ENCODE peak calls at places on chromosome 1, in ten cellular contexts. M is heart left ventricle, I is body of pancreas, A is cardiac muscle cell, K is thoracic aorta, B is colonic mucosa, V is H9, Q is heart right ventricle, L is ovary, C is A549. P is an unnamed sample.

GRCh38 chr1:20640183-20640597 is 6.9 kb downstream of the PINK1 start:
- DNase-seq in M (peak; percentile 36), I (peak; percentile 54), A (peak; percentile 69), K (no peak), B (peak; percentile 59), V (peak; percentile 54), Q (no peak), L (no peak), C (peak; percentile 45), P (peak; percentile 51)

GRCh38 chr1:112256413-112256812 is 139.6 kb upstream of the CTTNBP2NL start:
- DNase-seq in M (no peak), I (no peak), A (no peak), K (no peak), B (no peak), V (no peak), Q (no peak), L (no peak), C (no peak), P (no peak)

GRCh38 chr1:22208973-22209378 is 66.1 kb upstream of the WNT4 start:
- DNase-seq in M (no peak), I (no peak), A (no peak), K (no peak), B (no peak), V (peak; percentile 30), Q (no peak), L (no peak), C (no peak), P (no peak)

GRCh38 chr1:51086496-51087271 is 15.3 kb upstream of the C1orf185 start:
- DNase-seq in M (no peak), I (no peak), A (no peak), K (no peak), B (no peak), V (peak; percentile 40), Q (no peak), L (no peak), C (no peak), P (no peak)

GRCh38 chr1:6101826-6102225 is 56.1 kb downstream of the KCNAB2 start:
- DNase-seq in M (no peak), I (no peak), A (no peak), K (no peak), B (no peak), V (no peak), Q (no peak), L (no peak), C (no peak), P (no peak)

GRCh38 chr1:1894354-1895049 is 3.6 kb upstream of the GNB1 start:
- DNase-seq in M (no peak), I (peak; percentile 30), A (no peak), K (no peak), B (peak; percentile 92), V (no peak), Q (peak; percentile 62), L (peak; percentile 73), C (no peak), P (no peak)

GRCh38 chr1:23559985-23560755 is 869 bp upstream of the ID3 start:
- DNase-seq in M (no peak), I (no peak), A (peak; percentile 48), K (no peak), B (no peak), V (peak; percentile 41), Q (no peak), L (no peak), C (no peak), P (no peak)

GRCh38 chr1:5901841-5902240 is 90.4 kb downstream of the NPHP4 start:
- DNase-seq in M (no peak), I (no peak), A (no peak), K (no peak), B (no peak), V (no peak), Q (no peak), L (no peak), C (no peak), P (no peak)

GRCh38 chr1:46411601-46412341 is 17.7 kb downstream of the FAAH start:
- DNase-seq in M (no peak), I (no peak), A (no peak), K (no peak), B (no peak), V (peak; percentile 90), Q (no peak), L (no peak), C (no peak), P (no peak)

GRCh38 chr1:97919568-97920261 is 1.1 kb downstream of the DPYD start:
- DNase-seq in M (no peak), I (no peak), A (peak; percentile 55), K (no peak), B (no peak), V (no peak), Q (no peak), L (no peak), C (no peak), P (no peak)

GRCh38 chr1:206826409-206826808 is 39.0 kb upstream of the IL20 start:
- DNase-seq in M (no peak), I (no peak), A (no peak), K (no peak), B (no peak), V (no peak), Q (no peak), L (no peak), C (no peak), P (no peak)

GRCh38 chr1:226121587-226122400 is 59.3 kb downstream of the H3-3A start:
- DNase-seq in M (peak; percentile 75), I (peak; percentile 69), A (peak; percentile 52), K (no peak), B (peak; percentile 75), V (peak; percentile 92), Q (peak; percentile 75), L (peak; percentile 82), C (peak; percentile 67), P (peak; percentile 55)

GRCh38 chr1:95388041-95388440 is 154.0 kb downstream of the RWDD3 start:
- DNase-seq in M (no peak), I (no peak), A (no peak), K (no peak), B (no peak), V (no peak), Q (no peak), L (no peak), C (no peak), P (no peak)

GRCh38 chr1:49526672-49527071 is 497.1 kb downstream of the AGBL4 start:
- DNase-seq in M (no peak), I (no peak), A (no peak), K (no peak), B (no peak), V (no peak), Q (no peak), L (no peak), C (no peak), P (no peak)

GRCh38 chr1:49527606-49528305 is 496.0 kb downstream of the AGBL4 start:
- DNase-seq in M (no peak), I (no peak), A (no peak), K (no peak), B (no peak), V (no peak), Q (no peak), L (no peak), C (no peak), P (no peak)

GRCh38 chr1:49523764-49524163 is 500.0 kb downstream of the AGBL4 start:
- DNase-seq in M (no peak), I (no peak), A (no peak), K (no peak), B (no peak), V (no peak), Q (no peak), L (no peak), C (no peak), P (no peak)
- H3K9me3 ChIP-seq in M (no peaks in the 10 kb centered on the region), I (no peaks in the 10 kb centered on the region), A (peaks cover 3% of the 10 kb centered on the region), K (no peaks in the 10 kb centered on the region), B (no peaks in the 10 kb centered on the region), V (peaks cover 78% of the 10 kb centered on the region), Q (no peaks in the 10 kb centered on the region), L (no peaks in the 10 kb centered on the region), C (no peaks in the 10 kb centered on the region), P (peaks cover 1% of the 10 kb centered on the region)

DNA sequence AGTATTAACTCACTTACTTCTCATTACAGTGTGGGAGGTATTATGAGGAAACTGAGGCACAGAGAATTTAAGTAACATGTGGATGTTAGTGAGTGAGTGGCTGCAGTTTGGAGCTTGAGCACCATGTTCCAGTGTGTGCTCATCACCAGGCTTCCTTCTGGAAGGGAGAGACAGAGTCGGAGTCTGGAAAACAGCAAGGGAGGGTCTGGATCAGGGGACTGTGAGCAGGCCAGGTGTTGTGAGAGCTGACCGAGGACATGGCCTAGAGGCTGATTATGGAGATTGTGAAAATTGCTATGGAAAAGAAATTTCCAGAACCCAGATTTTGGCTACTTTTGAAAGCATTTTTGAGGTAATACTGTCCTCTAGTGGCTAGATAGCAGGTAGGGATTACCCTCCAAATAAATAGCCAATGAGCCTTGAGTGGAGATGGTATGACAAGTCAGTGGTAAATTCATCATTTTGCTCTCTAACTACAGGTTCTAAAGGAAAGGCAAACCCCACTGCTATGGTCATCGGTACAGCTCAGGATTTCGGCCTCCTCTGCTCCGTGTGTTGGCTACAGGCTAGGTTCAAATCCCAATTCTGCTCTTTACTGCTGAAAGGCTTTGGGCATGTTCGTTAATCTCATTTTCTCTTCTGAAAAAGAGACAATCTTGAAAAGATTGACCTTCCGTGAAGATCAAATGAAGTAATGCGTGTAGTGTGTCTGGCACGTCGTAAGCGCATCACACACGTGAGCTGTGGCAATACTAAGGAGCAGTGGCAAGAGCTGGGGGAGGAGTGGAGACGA is 1.1 kb upstream of the HAO2 start:
- DNase-seq in M (no peak), I (no peak), A (peak; percentile 64), K (no peak), B (no peak), V (no peak), Q (no peak), L (no peak), C (peak; percentile 30), P (no peak)
- TF ChIP-seq CTCF in M (peak; percentile 60), I (peak; percentile 59), A (peak; percentile 97), K (peak; percentile 58), B (peak; percentile 85), V (peak; percentile 99), Q (peak; percentile 75), L (peak; percentile 80), C (peak; percentile 74), P (peak; percentile 50)

DNA sequence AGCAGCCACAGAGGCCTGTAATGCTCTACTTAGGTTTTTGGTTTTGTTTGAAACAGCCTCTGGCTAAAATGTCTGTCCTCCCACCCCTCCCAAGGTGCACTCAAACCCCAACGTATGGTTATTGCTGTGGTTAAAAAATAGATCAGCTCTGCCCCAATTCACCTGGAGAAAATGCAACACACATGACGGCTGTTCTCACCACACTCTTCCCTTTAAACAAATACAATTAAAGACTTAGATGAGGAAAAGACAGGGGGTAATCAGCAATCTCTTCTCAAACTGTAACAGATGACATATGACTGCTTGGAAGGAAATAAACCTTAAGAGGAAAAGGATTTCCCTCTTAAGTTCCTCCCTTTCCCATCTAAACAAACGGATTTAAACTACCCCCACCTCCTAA is 6.2 kb upstream of the MTMR11 start:
- DNase-seq in M (no peak), I (no peak), A (no peak), K (no peak), B (no peak), V (no peak), Q (no peak), L (no peak), C (no peak), P (no peak)
- H3K27ac ChIP-seq in M (no peak overlapping the region), I (no peak overlapping the region), A (peak overlapping the region; percentile 65), K (peak overlapping the region; percentile 5), B (peak overlapping the region; percentile 64), V (no peak overlapping the region), Q (no peak overlapping the region), L (no peak overlapping the region), C (no peak overlapping the region), P (no peak overlapping the region)

DNA sequence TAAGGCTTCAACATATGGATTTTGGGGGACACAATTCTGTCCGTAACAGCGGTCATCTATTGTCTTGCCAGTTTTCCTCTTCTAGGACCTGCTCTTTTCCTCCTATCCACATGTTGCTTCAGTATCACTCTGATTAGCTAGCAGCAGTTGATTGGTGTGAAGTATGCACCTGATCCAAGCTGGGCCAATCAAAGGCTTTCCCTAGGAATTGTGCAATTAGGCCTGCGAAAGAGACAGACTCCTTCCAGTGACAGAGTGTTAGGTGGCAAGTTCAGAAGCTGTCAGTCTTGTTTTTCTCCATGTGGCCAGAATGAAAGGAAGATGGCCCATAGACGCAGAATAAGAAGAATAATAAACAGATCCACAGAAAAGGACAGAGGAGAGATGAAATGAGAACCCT is 34.1 kb upstream of the IL12RB2 start:
- DNase-seq in M (no peak), I (no peak), A (no peak), K (no peak), B (no peak), V (no peak), Q (no peak), L (no peak), C (no peak), P (no peak)
- H3K9me3 ChIP-seq in M (no peaks in the 10 kb centered on the region), I (no peaks in the 10 kb centered on the region), A (no peaks in the 10 kb centered on the region), K (no peaks in the 10 kb centered on the region), B (no peaks in the 10 kb centered on the region), V (peaks cover 4% of the 10 kb centered on the region), Q (no peaks in the 10 kb centered on the region), L (no peaks in the 10 kb centered on the region), C (no peaks in the 10 kb centered on the region), P (peaks cover 1% of the 10 kb centered on the region)

P was measured in lung.